ENCODE peak calls at places on chromosomes 3 and 15, in five cellular contexts. One of them, this sample, is unnamed.

GRCh38 chr3:3134750-3135448 is 8.2 kb downstream of the TRNT1 start:
- DNase-seq in HT1080: no peak
- DNase-seq in heart left ventricle: no peak
- DNase-seq in CD8-positive, alpha-beta memory T cell: no peak
- DNase-seq in activated CD4-positive, alpha-beta T cell treated with anti-CD3 and anti-CD28 coated beads, Interleukin-2, amount 50 U/mL, for 48 hours: no peak
- DNase-seq in this sample: no peak

GRCh38 chr3:37319784-37320183 is 145.4 kb upstream of the LRRFIP2 start:
- DNase-seq in HT1080: no peak
- DNase-seq in heart left ventricle: no peak
- DNase-seq in CD8-positive, alpha-beta memory T cell: no peak
- DNase-seq in activated CD4-positive, alpha-beta T cell treated with anti-CD3 and anti-CD28 coated beads, Interleukin-2, amount 50 U/mL, for 48 hours: no peak
- DNase-seq in this sample: no peak

GRCh38 chr15:58440922-58441321 is 9.1 kb downstream of the LIPC start:
- DNase-seq in HT1080: no peak
- DNase-seq in heart left ventricle: no peak
- DNase-seq in CD8-positive, alpha-beta memory T cell: no peak
- DNase-seq in activated CD4-positive, alpha-beta T cell treated with anti-CD3 and anti-CD28 coated beads, Interleukin-2, amount 50 U/mL, for 48 hours: no peak
- DNase-seq in this sample: no peak

GRCh38 chr15:69703495-69704187 is 251.0 kb downstream of the RPLP1 start:
- DNase-seq in HT1080: no peak
- DNase-seq in heart left ventricle: no peak
- DNase-seq in CD8-positive, alpha-beta memory T cell: no peak
- DNase-seq in activated CD4-positive, alpha-beta T cell treated with anti-CD3 and anti-CD28 coated beads, Interleukin-2, amount 50 U/mL, for 48 hours: no peak
- DNase-seq in this sample: no peak

GRCh38 chr3:31275038-31275562 is 257.6 kb upstream of the STT3B start:
- DNase-seq in HT1080: peak
- DNase-seq in heart left ventricle: no peak
- DNase-seq in CD8-positive, alpha-beta memory T cell: no peak
- DNase-seq in activated CD4-positive, alpha-beta T cell treated with anti-CD3 and anti-CD28 coated beads, Interleukin-2, amount 50 U/mL, for 48 hours: no peak
- DNase-seq in this sample: no peak

GRCh38 chr3:65024148-65024547 is 336.3 kb upstream of the ADAMTS9 start:
- DNase-seq in HT1080: no peak
- DNase-seq in heart left ventricle: no peak
- DNase-seq in CD8-positive, alpha-beta memory T cell: no peak
- DNase-seq in activated CD4-positive, alpha-beta T cell treated with anti-CD3 and anti-CD28 coated beads, Interleukin-2, amount 50 U/mL, for 48 hours: no peak
- DNase-seq in this sample: no peak

GRCh38 chr15:26854435-26854834 is 12.4 kb upstream of the GABRA5 start:
- DNase-seq in HT1080: no peak
- DNase-seq in heart left ventricle: no peak
- DNase-seq in CD8-positive, alpha-beta memory T cell: no peak
- DNase-seq in activated CD4-positive, alpha-beta T cell treated with anti-CD3 and anti-CD28 coated beads, Interleukin-2, amount 50 U/mL, for 48 hours: no peak
- DNase-seq in this sample: no peak

GRCh38 chr15:49082960-49083359 is 36.7 kb upstream of the SECISBP2L start:
- DNase-seq in HT1080: no peak
- DNase-seq in heart left ventricle: no peak
- DNase-seq in CD8-positive, alpha-beta memory T cell: no peak
- DNase-seq in activated CD4-positive, alpha-beta T cell treated with anti-CD3 and anti-CD28 coated beads, Interleukin-2, amount 50 U/mL, for 48 hours: no peak
- DNase-seq in this sample: no peak

GRCh38 chr15:95912728-95913127 is 417.8 kb upstream of the NR2F2 start:
- DNase-seq in HT1080: no peak
- DNase-seq in heart left ventricle: no peak
- DNase-seq in CD8-positive, alpha-beta memory T cell: no peak
- DNase-seq in activated CD4-positive, alpha-beta T cell treated with anti-CD3 and anti-CD28 coated beads, Interleukin-2, amount 50 U/mL, for 48 hours: no peak
- DNase-seq in this sample: no peak

GRCh38 chr15:45796433-45796832 is 161.6 kb downstream of the SQOR start:
- DNase-seq in HT1080: no peak
- DNase-seq in heart left ventricle: no peak
- DNase-seq in CD8-positive, alpha-beta memory T cell: no peak
- DNase-seq in activated CD4-positive, alpha-beta T cell treated with anti-CD3 and anti-CD28 coated beads, Interleukin-2, amount 50 U/mL, for 48 hours: no peak
- DNase-seq in this sample: no peak